ENCODE peak calls at places on chromosome X, in ten cellular contexts. S is AG09319, F is AG09309, T is type B pancreatic cell, Y is uterus, C is Calu3, Z is lower lobe of right lung, V is GM10248, I is lung, G is AG04449. M is an unnamed sample.

GRCh38 chrX:69285401-69285871 is 120.2 kb upstream of the PJA1 start:
- DNase-seq in S (no peak), F (no peak), Z (peak; percentile 43), C (no peak), T (no peak), G (no peak), V (no peak), I (no peak), Y (peak; percentile 84), M (no peak)

GRCh38 chrX:45134303-45134702 is 66.4 kb downstream of the DIPK2B start:
- DNase-seq in V (no peak), C (no peak), F (no peak), S (no peak), I (no peak), Z (no peak), Y (no peak), T (no peak), G (no peak), M (no peak)

GRCh38 chrX:150731795-150732194 is 38.6 kb downstream of the MTMR1 start:
- DNase-seq in Z (no peak), S (peak; percentile 80), V (no peak), I (no peak), G (peak; percentile 75), F (peak; percentile 90), C (no peak), Y (no peak), T (no peak), M (peak; percentile 85)

GRCh38 chrX:1442724-1443367 is 9.9 kb downstream of the ASMTL start:
- DNase-seq in I (no peak), G (no peak), C (no peak), F (no peak), Z (peak; percentile 34), T (peak; percentile 36), V (no peak), Y (no peak), S (no peak), M (no peak)

GRCh38 chrX:154542723-154543424 is 3.8 kb downstream of the G6PD start:
- DNase-seq in V (no peak), Z (peak; percentile 71), G (no peak), T (no peak), S (no peak), I (peak; percentile 63), Y (no peak), C (no peak), F (no peak), M (no peak)

GRCh38 chrX:77742788-77743476 is 43.1 kb downstream of the ATRX start:
- DNase-seq in F (no peak), T (no peak), G (no peak), I (no peak), V (no peak), Z (no peak), Y (no peak), S (no peak), C (no peak), M (no peak)

GRCh38 chrX:72247206-72247944 is 8.5 kb upstream of the ERCC6L start:
- DNase-seq in C (peak; percentile 34), F (no peak), I (peak; percentile 74), Y (peak; percentile 59), S (no peak), T (no peak), Z (peak; percentile 43), G (no peak), V (no peak), M (no peak)

GRCh38 chrX:51047950-51048349 is 137.4 kb downstream of the BMP15 start:
- DNase-seq in T (no peak), G (no peak), V (no peak), F (no peak), Z (no peak), Y (no peak), C (no peak), I (no peak), S (no peak), M (no peak)

GRCh38 chrX:132732236-132732635 is 226.2 kb downstream of the HS6ST2 start:
- DNase-seq in V (no peak), I (no peak), T (no peak), G (no peak), Z (no peak), C (no peak), Y (no peak), S (no peak), F (no peak), M (no peak)

GRCh38 chrX:153878969-153879653 is 6.9 kb downstream of the L1CAM start:
- DNase-seq in Y (no peak), Z (no peak), C (no peak), G (no peak), V (peak; percentile 52), S (no peak), I (no peak), F (no peak), T (no peak), M (no peak)

GRCh38 chrX:110316351-110317078 is 1.4 kb downstream of the AMMECR1 start:
- DNase-seq in T (no peak), G (no peak), Z (no peak), S (no peak), C (no peak), Y (no peak), F (no peak), V (no peak), I (no peak), M (no peak)

GRCh38 chrX:19991350-19991718 is 473 bp upstream of the BCLAF3 start:
- DNase-seq in S (no peak), I (no peak), Y (no peak), T (no peak), F (no peak), G (no peak), V (no peak), Z (no peak), C (no peak), M (no peak)
- TF ChIP-seq CTCF in S (no peak), I (no peak), Y (no peak), T (peak; percentile 4), F (no peak), G (no peak), V (no peak), Z (peak; percentile 4), C (no peak), M (no peak)

DNA sequence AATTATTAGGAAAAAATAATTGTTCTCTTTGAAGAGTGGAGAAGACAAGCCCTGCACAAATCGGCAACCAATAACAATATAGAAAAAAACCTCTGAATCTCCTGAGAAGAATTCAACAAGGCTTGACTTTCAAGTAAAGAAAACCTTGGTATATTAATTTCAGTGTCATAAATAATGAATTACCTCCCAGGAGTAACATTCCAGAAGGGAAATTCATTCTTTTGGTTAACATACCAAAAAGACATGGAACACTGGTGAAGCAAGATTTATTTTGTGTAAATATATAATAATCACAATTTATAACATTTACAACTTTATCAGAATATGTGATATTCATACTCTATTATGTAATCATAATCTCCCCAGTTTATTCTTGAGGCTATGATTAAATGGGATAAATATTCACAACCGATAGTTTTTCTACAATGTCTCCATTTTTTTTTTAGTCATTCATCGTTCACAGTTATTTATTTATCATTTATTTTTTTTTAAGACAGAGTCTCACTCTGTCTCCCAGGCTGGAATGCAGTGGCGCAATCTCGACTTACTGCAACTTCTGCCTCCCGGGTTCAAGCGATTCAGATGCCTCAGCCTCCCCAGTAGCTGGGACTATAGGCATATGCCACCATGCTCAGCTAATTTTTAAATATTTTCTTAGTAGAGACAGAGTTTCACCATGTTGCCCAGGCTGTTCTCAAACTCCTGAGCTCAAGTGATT is 53.0 kb upstream of the RPS6KA6 start:
- DNase-seq in S (no peak), F (no peak), C (no peak), V (no peak), I (no peak), G (no peak), Z (no peak), T (no peak), Y (no peak), M (no peak)
- TF ChIP-seq CTCF in S (no peak), F (no peak), C (no peak), V (no peak), I (no peak), G (no peak), Z (no peak), T (no peak), Y (no peak), M (no peak)

GRCh38 chrX:108696690-108697089 is 39.7 kb downstream of the IRS4 start:
- DNase-seq in G (no peak), I (no peak), S (no peak), F (no peak), T (no peak), Z (no peak), C (no peak), Y (no peak), V (no peak), M (no peak)

GRCh38 chrX:108704839-108705238 is 31.5 kb downstream of the IRS4 start:
- DNase-seq in V (no peak), F (no peak), Y (no peak), T (no peak), S (no peak), I (no peak), G (no peak), C (no peak), Z (no peak), M (no peak)

GRCh38 chrX:108699368-108699767 is 37.0 kb downstream of the IRS4 start:
- DNase-seq in I (no peak), Z (no peak), S (no peak), Y (no peak), C (no peak), G (no peak), F (no peak), T (no peak), V (peak; percentile 2), M (no peak)

DNA sequence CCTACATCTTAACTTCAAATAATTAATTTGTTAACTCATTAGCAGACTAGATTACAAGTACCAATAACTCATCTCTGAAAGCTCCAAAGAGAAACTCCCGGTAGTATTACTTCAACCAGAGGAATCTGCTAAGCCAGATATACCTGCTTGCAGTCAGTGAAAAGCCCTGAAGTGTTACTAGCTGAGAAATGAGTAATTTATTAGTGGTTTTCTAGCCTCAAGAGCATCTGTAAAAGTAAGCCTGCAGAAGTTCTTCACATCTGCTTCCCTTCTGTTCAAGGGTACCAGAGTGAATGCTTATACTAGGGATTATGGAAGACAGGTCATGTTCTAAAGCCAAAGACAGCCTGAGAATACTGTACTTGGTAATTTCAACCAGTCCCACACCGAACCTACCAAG is 34.7 kb downstream of the IRS4 start:
- DNase-seq in V (no peak), F (no peak), T (no peak), I (no peak), Z (no peak), C (no peak), S (no peak), Y (no peak), G (no peak), M (no peak)
- TF ChIP-seq CTCF in V (no peak), F (no peak), T (no peak), I (no peak), Z (no peak), C (no peak), S (no peak), Y (no peak), G (no peak), M (no peak)

DNA sequence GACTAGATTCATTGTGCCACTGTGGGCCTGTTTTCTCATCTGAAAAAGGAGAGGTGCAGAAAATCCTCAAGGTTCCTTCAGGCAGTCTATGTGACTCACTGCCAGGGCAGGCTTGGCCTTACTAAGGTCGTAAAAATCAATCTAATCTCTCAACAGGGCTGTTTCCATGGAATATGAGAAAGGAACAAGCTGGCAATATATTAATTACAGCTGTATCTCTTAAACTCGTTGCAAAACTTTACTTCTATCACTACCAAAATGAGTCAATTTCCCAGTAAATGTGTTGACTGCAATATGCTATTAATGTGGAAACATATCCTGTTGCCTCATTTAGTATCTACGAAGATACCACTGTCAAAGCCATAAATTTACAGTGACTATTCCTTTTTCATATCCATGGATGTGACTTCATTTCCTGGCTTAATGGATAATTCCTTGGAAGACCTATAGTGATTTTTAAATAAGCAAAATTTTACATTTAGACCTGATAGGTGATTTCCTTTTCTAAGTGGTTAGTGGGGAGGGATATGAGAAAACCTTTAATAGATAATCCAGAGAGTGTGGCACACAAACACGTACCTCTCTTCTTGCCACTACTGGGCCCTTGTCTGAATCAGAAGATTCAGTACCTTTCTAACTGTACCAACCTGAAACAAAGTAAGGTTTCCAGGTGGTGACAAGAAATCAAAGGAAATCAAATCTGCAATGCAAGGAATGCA is 127.4 kb upstream of the FTHL17 start:
- DNase-seq in Z (no peak), V (no peak), Y (no peak), C (no peak), I (no peak), T (no peak), F (peak; percentile 81), G (peak; percentile 21), S (no peak), M (peak; percentile 51)
- TF ChIP-seq CTCF in Z (no peak), V (no peak), Y (no peak), C (no peak), I (no peak), T (no peak), F (no peak), G (no peak), S (no peak), M (no peak)